ENCODE peak calls at places on chromosomes 12 and 14, in six cellular contexts. Y, S, F, J, E and Q are unnamed samples. For H3K4me1 and H3K36me3, the result is how much of the 10 kb centered on the place peaks cover.

GRCh38 chr14:74271365-74271764 is 31.4 kb downstream of the ABCD4 start:
- DNase-seq in Y (no peak), E (no peak), S (no peak), F (no peak), J (no peak), Q (no peak)

GRCh38 chr12:92927436-92928116 is 1.5 kb downstream of the EEA1 start:
- DNase-seq in S (no peak), Y (no peak), J (peak), F (peak), E (no peak), Q (no peak)

GRCh38 chr12:50825372-50825838 is 17.3 kb upstream of the TMPRSS12 start:
- DNase-seq in J (peak), S (no peak), Y (no peak), F (peak), E (no peak), Q (no peak)

GRCh38 chr12:13275366-13275765 is 78.8 kb downstream of the EMP1 start:
- DNase-seq in Y (no peak), E (no peak), J (no peak), S (no peak), F (no peak), Q (no peak)

GRCh38 chr12:62123721-62124203 is 136.4 kb upstream of the USP15 start:
- DNase-seq in Y (peak), J (peak), S (no peak), F (peak), E (no peak), Q (peak)

GRCh38 chr12:94898388-94898787 is 105.1 kb downstream of the NDUFA12 start:
- DNase-seq in J (no peak), S (no peak), E (no peak), F (no peak), Y (no peak), Q (no peak)

GRCh38 chr12:26830783-26831601 is 2.0 kb downstream of the ITPR2 start:
- DNase-seq in E (no peak), S (no peak), J (no peak), F (no peak), Y (no peak), Q (no peak)

GRCh38 chr12:109203480-109203879 is 87.1 kb downstream of the ACACB start:
- DNase-seq in Y (no peak), E (no peak), S (no peak), F (no peak), J (no peak), Q (no peak)

GRCh38 chr14:47596860-47597259 is 78.5 kb downstream of the MDGA2 start:
- DNase-seq in E (no peak), Y (no peak), S (no peak), F (no peak), J (no peak), Q (no peak)

GRCh38 chr12:129772463-129773169 is 131.2 kb downstream of the TMEM132D start:
- DNase-seq in Y (no peak), S (no peak), F (no peak), E (no peak), J (no peak), Q (no peak)

GRCh38 chr14:104096318-104096717 is 10.8 kb downstream of the ASPG start:
- DNase-seq in J (no peak), F (no peak), S (no peak), E (no peak), Y (no peak), Q (no peak)

GRCh38 chr14:34081576-34082136 is 130.8 kb upstream of the EGLN3 start:
- DNase-seq in F (peak), Y (peak), E (no peak), J (no peak), S (no peak), Q (no peak)

GRCh38 chr12:119528241-119528640 is 65.3 kb upstream of the TMEM233 start:
- DNase-seq in S (no peak), Y (no peak), J (peak), E (no peak), F (peak), Q (no peak)

GRCh38 chr14:72583316-72584272 is 310.3 kb downstream of the DPF3 start:
- DNase-seq in J (no peak), Y (no peak), S (no peak), E (no peak), F (no peak), Q (peak)

GRCh38 chr14:69010632-69011031 is 31.5 kb upstream of the ACTN1 start:
- DNase-seq in E (no peak), Y (no peak), S (no peak), J (no peak), F (peak), Q (no peak)

GRCh38 chr14:77181603-77182437 is at the start of gene TMEM63C:
- DNase-seq in S (no peak), F (peak), E (no peak), Y (peak), J (peak), Q (no peak)

GRCh38 chr12:3253682-3254275 is 176.6 kb downstream of the TSPAN9 start:
- DNase-seq in S (no peak), Y (no peak), J (no peak), E (peak), F (no peak), Q (no peak)

GRCh38 chr14:94174622-94175402 is 690 bp downstream of the PPP4R4 start:
- DNase-seq in J (peak), E (no peak), Y (no peak), F (peak), S (peak), Q (no peak)

GRCh38 chr14:66425402-66425801 is 60.8 kb upstream of the CCDC196 start:
- DNase-seq in E (peak), S (no peak), J (no peak), Y (no peak), F (no peak), Q (no peak)

GRCh38 chr14:29016050-29016900 is 249.7 kb downstream of the FOXG1 start:
- DNase-seq in F (peak), S (no peak), Y (no peak), E (no peak), J (peak), Q (no peak)

GRCh38 chr12:100539209-100539608 is 34.3 kb upstream of the GAS2L3 start:
- DNase-seq in F (peak), S (no peak), J (peak), E (no peak), Y (no peak), Q (no peak)

GRCh38 chr14:103194256-103195045 is 71.2 kb downstream of the TNFAIP2 start:
- DNase-seq in Y (no peak), E (no peak), S (peak), F (peak), J (no peak), Q (no peak)

GRCh38 chr12:114096461-114096860 is 130.3 kb upstream of the RBM19 start:
- DNase-seq in Y (no peak), J (no peak), F (peak), S (no peak), E (no peak), Q (no peak)

GRCh38 chr14:75123991-75124390 is 2.9 kb downstream of the NEK9 start:
- DNase-seq in Y (no peak), S (peak), F (peak), E (no peak), J (no peak), Q (no peak)

GRCh38 chr12:49296034-49296835 is 1.3 kb downstream of the PRPH start:
- DNase-seq in F (peak), Y (peak), J (peak), S (no peak), E (no peak), Q (no peak)

GRCh38 chr14:64778114-64778754 is 74.0 kb downstream of the PLEKHG3 start:
- DNase-seq in E (peak), Y (no peak), S (no peak), J (no peak), F (no peak), Q (no peak)

GRCh38 chr12:117874842-117875434 is 93.9 kb downstream of the KSR2 start:
- DNase-seq in S (peak), J (peak), Y (peak), E (peak), F (peak), Q (no peak)

GRCh38 chr12:48198619-48198973 is 4.5 kb downstream of the OR10AD1 start:
- DNase-seq in J (no peak), E (peak), S (peak), F (peak), Y (peak), Q (no peak)

GRCh38 chr12:10385181-10385613 is 4.6 kb downstream of the KLRK1 start:
- DNase-seq in S (no peak), Y (no peak), J (no peak), E (no peak), F (peak), Q (no peak)

GRCh38 chr12:1093166-1093751 is 102.2 kb downstream of the ERC1 start:
- DNase-seq in E (no peak), J (peak), F (peak), S (no peak), Y (no peak), Q (no peak)

GRCh38 chr12:116138781-116139180 is 138.7 kb downstream of the MED13L start:
- DNase-seq in J (no peak), F (peak), S (no peak), Y (no peak), E (no peak), Q (no peak)
- H3K4me1 ChIP-seq in J (under half), F (half or more), S (under half), Y (half or more), E (half or more), Q (half or more)

DNA sequence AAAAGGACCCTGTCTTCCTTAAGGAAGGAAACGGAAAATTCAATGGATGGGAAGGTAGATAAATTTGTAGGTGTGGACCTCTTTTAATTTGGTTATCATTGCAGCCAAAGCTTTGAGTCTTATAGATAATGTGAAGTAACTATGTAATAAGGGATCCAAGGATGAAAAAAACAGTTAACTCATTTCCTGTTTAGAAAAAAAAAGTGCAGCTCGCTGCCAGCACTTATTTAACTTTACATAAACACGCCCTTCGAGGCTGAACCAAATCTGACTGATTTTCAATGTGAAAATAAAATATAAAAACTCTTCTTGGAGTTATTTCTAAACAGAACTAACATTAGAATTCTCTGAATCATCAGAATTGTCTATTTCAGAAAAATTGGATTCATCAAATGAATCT is 6.9 kb downstream of the NUBPL start:
- DNase-seq in S (no peak), F (peak), E (no peak), J (no peak), Y (no peak), Q (no peak)
- H3K4me3 ChIP-seq in S (no peak), F (peak), E (peak), J (no peak), Y (no peak), Q (no peak)

DNA sequence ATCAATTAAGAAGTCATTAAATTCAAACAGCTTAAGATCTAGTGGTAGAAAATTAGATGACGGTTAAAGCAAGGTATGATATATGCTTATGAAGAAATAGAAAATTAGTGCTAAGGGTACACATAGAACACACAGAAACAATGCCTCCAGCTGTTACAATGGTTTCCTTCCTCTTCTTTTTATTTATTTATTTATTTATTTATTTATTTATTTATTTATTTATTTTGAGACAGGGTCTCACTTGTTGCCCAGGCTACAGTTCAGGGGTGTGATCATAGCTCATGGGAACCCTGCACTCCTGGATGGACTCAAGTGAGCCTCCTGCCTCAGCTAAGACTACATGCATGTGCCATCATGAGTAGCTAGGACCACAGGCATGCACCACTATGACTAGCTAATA is 34.9 kb upstream of the PTPRR start:
- DNase-seq in Y (no peak), J (no peak), E (no peak), S (no peak), F (no peak), Q (no peak)
- H3K36me3 ChIP-seq in Y (under half), J (under half), E (under half), S (under half), F (under half), Q (under half)

GRCh38 chr14:95514131-95515079 is 2.0 kb downstream of the SYNE3 start:
- DNase-seq in J (no peak), F (no peak), E (no peak), Y (no peak), S (no peak), Q (no peak)

GRCh38 chr14:95518045-95518751 is 1.7 kb upstream of the SYNE3 start:
- DNase-seq in F (peak), Y (no peak), E (no peak), J (no peak), S (no peak), Q (peak)

GRCh38 chr14:95515080-95515489 is 1.4 kb downstream of the SYNE3 start:
- DNase-seq in S (no peak), F (peak), E (peak), Y (no peak), J (peak), Q (peak)

GRCh38 chr14:95515523-95516517 is 630 bp downstream of the SYNE3 start:
- DNase-seq in Y (peak), E (peak), F (peak), S (no peak), J (peak), Q (no peak)

GRCh38 chr14:95516554-95517209 is at the start of gene SYNE3:
- DNase-seq in Y (peak), S (no peak), E (peak), F (peak), J (peak), Q (no peak)
- H3K4me1 ChIP-seq in Y (half or more), S (under half), E (half or more), F (under half), J (under half), Q (half or more)

DNA sequence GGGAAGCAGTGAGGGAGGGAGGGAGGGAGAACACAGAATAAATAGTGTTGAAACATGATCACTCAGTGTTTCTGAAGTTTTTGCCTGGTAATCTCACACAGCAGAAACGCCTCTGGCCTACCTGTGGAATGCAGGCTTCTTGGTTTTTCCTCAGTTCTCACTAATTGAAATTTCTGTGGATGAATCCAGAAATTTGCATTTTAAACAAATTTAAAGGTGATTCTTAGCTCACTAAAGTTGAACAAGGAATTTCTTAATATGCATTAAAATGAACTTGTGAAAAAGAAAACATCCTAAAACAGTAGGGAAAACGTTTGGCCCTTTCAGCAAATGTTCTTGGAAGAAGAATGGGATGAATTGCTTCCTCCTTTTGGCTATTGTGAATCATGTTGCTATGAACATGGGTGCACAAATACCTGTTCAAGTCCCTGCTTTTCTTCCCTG is 1.4 kb downstream of the RNASE9 start:
- DNase-seq in Y (no peak), F (no peak), E (no peak), S (no peak), J (peak), Q (no peak)
- H3K4me3 ChIP-seq in Y (no peak), F (no peak), E (no peak), S (no peak), J (no peak), Q (no peak)

GRCh38 chr12:105225505-105225904 is 10.5 kb downstream of the APPL2 start:
- DNase-seq in Y (no peak), J (no peak), S (no peak), F (no peak), E (no peak), Q (no peak)
- H3K36me3 ChIP-seq in Y (half or more), J (under half), S (under half), F (under half), E (under half), Q (under half)

DNA sequence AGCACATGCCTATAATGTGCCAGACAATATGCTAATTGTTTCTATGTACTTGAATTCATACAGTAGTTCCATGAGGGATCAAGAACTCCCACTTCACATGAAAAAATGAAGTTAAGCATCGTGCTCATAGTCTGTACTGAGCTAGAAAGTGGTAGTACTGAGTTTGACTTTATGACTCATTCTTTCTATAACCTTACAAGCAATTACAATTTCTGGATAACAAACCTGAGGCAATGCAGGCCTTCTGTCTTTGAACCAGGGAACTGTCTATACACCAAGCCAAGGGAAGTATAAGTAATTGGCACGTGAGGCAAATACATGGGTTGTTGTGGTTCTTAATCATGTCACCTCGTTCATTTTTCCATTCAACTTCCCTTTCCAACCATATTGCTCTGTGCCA is 16.8 kb downstream of the GNS start:
- DNase-seq in F (no peak), J (no peak), E (no peak), S (no peak), Y (no peak), Q (no peak)
- H3K4me1 ChIP-seq in F (under half), J (under half), E (under half), S (under half), Y (under half), Q (under half)

GRCh38 chr14:36271222-36271621 is 49.2 kb downstream of the MBIP start:
- DNase-seq in J (no peak), F (no peak), S (no peak), Y (no peak), E (no peak), Q (no peak)

GRCh38 chr14:36268957-36269734 is 51.3 kb downstream of the MBIP start:
- DNase-seq in E (no peak), F (no peak), S (no peak), J (peak), Y (no peak), Q (no peak)

GRCh38 chr14:36270191-36270590 is 50.2 kb downstream of the MBIP start:
- DNase-seq in E (no peak), Y (no peak), F (no peak), S (no peak), J (no peak), Q (no peak)

GRCh38 chr14:36275741-36276140 is 44.7 kb downstream of the MBIP start:
- DNase-seq in J (peak), S (no peak), F (no peak), E (no peak), Y (no peak), Q (no peak)

DNA sequence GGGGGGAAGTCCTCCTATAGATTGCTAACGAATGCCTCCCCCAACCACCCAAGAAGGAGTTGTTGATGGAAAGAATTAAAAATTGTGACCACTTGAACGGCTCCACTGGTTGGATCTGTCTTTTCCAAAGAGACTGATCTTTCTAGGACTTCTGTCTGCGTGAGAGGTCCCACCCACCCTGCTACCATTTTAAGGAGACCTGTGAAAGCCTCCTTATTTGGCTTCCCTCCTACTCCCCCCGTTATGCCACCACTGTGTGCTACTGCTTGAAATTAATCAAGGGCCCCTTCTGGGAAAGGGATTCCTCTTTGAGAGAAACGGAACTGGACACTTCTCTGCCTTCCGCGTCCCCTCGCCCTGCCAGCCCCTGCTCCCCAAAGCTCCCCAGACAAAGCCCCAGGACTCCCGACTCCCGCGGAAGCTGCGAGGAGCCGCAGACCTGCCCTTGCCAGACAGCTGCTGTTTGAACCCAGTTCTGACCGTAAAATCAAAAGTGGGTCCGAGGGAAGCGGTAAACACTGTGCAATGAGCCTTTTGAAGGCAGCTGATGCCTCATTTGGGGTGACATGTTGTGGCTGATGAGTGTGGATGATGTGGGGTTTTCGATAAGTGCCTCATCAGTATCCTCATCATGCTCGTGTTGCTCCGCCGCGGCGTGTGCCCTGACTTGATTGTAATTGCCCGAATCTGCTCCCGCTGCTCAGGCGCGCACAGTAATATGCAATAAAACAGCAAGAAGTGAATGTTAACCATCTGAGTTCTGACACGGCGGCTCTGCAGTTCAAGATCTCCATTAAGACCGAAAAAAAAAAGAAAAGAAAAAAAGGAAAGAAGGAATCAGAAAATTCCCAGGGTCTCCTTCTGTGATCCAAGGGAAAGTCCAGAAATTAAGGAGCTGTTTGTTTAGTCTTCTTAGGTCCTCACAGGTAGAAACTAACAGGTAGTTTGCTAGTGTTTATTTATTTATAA is 48.2 kb downstream of the MBIP start:
- DNase-seq in J (no peak), Y (no peak), E (no peak), F (peak), S (no peak), Q (no peak)
- H3K4me3 ChIP-seq in J (no peak), Y (peak), E (peak), F (peak), S (no peak), Q (peak)

DNA sequence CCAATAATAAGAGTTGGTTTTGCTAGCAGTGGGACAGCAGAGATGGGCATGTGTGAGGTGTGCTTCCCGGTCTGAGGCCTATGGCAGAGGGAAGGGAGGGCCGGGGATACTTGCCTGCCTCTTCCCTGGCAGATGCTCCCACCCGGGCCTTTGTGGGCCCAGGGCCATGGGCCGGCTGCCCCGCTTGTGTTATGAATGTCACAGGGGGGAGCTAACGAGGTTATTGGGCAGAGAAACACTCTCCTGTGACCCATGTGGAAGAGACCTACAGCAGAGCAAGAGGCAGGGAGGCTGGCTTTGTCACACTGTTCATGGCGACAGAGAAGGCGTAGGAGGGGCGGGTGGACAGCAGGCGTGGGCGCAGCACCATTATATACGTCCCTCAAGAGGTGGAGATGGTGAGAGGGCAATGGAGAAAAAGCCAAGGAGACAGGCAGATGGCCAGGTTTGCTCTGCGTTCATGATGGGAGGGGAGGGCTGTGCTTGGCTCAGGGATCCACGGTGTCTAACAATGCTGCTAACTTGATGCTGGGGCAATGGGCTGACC is 13.3 kb downstream of the CCND2 start:
- DNase-seq in S (no peak), E (no peak), J (no peak), Y (no peak), F (no peak), Q (peak)
- H3K36me3 ChIP-seq in S (under half), E (half or more), J (under half), Y (half or more), F (under half), Q (half or more)